ENCODE peak calls at places on chromosome 4, in six cellular contexts. T is prostate gland, D is uterus, K is thyroid gland, E is K562, U is ovary. X is an unnamed sample.

GRCh38 chr4:114654607-114655006 is 56.0 kb downstream of the UGT8 start:
- DNase-seq in U (no peak), D (no peak), E (no peak), K (peak), T (no peak), X (no peak)

GRCh38 chr4:132982151-132982550 is 166.9 kb upstream of the PCDH10 start:
- DNase-seq in U (no peak), K (no peak), D (no peak), E (no peak), T (no peak), X (no peak)

GRCh38 chr4:177492022-177492421 is 49.8 kb upstream of the AGA start:
- DNase-seq in K (no peak), E (no peak), T (no peak), D (no peak), U (no peak), X (no peak)

GRCh38 chr4:167940217-167940616 is 152.1 kb upstream of the ANXA10 start:
- DNase-seq in T (no peak), E (no peak), U (no peak), K (no peak), D (no peak), X (no peak)

GRCh38 chr4:160026720-160027119 is 923.8 kb downstream of the RAPGEF2 start:
- DNase-seq in E (no peak), T (no peak), K (no peak), D (no peak), U (no peak), X (no peak)

GRCh38 chr4:175351473-175351872 is 433.3 kb downstream of the ADAM29 start:
- DNase-seq in T (no peak), K (no peak), U (no peak), E (no peak), D (no peak), X (no peak)

GRCh38 chr4:73729534-73730165 is 10.7 kb upstream of the CXCL8 start:
- DNase-seq in K (peak), E (peak), D (peak), T (peak), U (peak), X (peak)

GRCh38 chr4:78312989-78313753 is 238.4 kb upstream of the ANXA3 start:
- DNase-seq in U (no peak), E (no peak), K (no peak), D (no peak), T (no peak), X (no peak)

GRCh38 chr4:132333723-132334045 is 815.4 kb upstream of the PCDH10 start:
- DNase-seq in T (no peak), E (no peak), D (no peak), K (no peak), U (no peak), X (no peak)

GRCh38 chr4:11230888-11231287 is 197.8 kb downstream of the HS3ST1 start:
- DNase-seq in U (no peak), K (no peak), D (no peak), E (no peak), T (no peak), X (no peak)

GRCh38 chr4:187618701-187619278 is 376.8 kb upstream of the ZFP42 start:
- DNase-seq in T (no peak), D (no peak), E (no peak), U (no peak), K (no peak), X (no peak)

GRCh38 chr4:67861513-67861912 is 22.3 kb downstream of the TMPRSS11D start:
- DNase-seq in D (no peak), T (no peak), E (no peak), K (no peak), U (no peak), X (no peak)

GRCh38 chr4:101010987-101011386 is 336.3 kb downstream of the PPP3CA start:
- DNase-seq in T (no peak), E (no peak), D (no peak), U (no peak), K (no peak), X (no peak)

GRCh38 chr4:81954266-81954665 is 419.5 kb downstream of the HNRNPD start:
- DNase-seq in D (no peak), T (no peak), K (no peak), E (no peak), U (no peak), X (no peak)

GRCh38 chr4:184453402-184454160 is 20.8 kb downstream of the IRF2 start:
- DNase-seq in E (peak), U (no peak), K (peak), T (peak), D (no peak), X (no peak)

GRCh38 chr4:113837397-113837796 is 75.9 kb upstream of the CAMK2D start:
- DNase-seq in T (no peak), D (no peak), E (no peak), U (no peak), K (no peak), X (no peak)

GRCh38 chr4:153233761-153234371 is 29.6 kb downstream of the TRIM2 start:
- DNase-seq in K (peak), D (peak), E (no peak), T (peak), U (no peak), X (no peak)

GRCh38 chr4:16684083-16684482 is 214.4 kb downstream of the LDB2 start:
- DNase-seq in E (no peak), T (no peak), U (no peak), D (no peak), K (no peak), X (no peak)

GRCh38 chr4:24392613-24393012 is 191.7 kb downstream of the DHX15 start:
- DNase-seq in E (no peak), D (no peak), U (no peak), K (no peak), T (no peak), X (no peak)

GRCh38 chr4:165461176-165461835 is 82.5 kb downstream of the CPE start:
- DNase-seq in T (no peak), D (peak), E (no peak), K (no peak), U (peak), X (no peak)

GRCh38 chr4:72391281-72391680 is 177.7 kb downstream of the ADAMTS3 start:
- DNase-seq in K (no peak), D (no peak), E (no peak), U (no peak), T (no peak), X (no peak)

GRCh38 chr4:74095482-74095881 is 3.5 kb downstream of the CXCL2 start:
- DNase-seq in T (no peak), D (no peak), U (no peak), E (no peak), K (no peak), X (no peak)

GRCh38 chr4:168451744-168452394 is 28.4 kb downstream of the DDX60L start:
- DNase-seq in K (no peak), U (no peak), T (no peak), E (no peak), D (no peak), X (no peak)

GRCh38 chr4:6957994-6958393 is 48.4 kb downstream of the TBC1D14 start:
- DNase-seq in K (no peak), D (no peak), U (no peak), E (no peak), T (no peak), X (no peak)

GRCh38 chr4:114017120-114017917 is 37.9 kb upstream of the ARSJ start:
- DNase-seq in D (no peak), E (no peak), T (no peak), U (no peak), K (no peak), X (no peak)

GRCh38 chr4:132502096-132502552 is 647.0 kb upstream of the PCDH10 start:
- DNase-seq in E (no peak), T (no peak), D (no peak), U (no peak), K (no peak), X (no peak)

GRCh38 chr4:16705341-16705740 is 193.1 kb downstream of the LDB2 start:
- DNase-seq in K (no peak), T (no peak), U (no peak), D (no peak), E (no peak), X (no peak)

GRCh38 chr4:126697748-126698147 is 935.0 kb upstream of the INTU start:
- DNase-seq in K (no peak), E (no peak), D (no peak), T (no peak), U (no peak), X (no peak)

GRCh38 chr4:5664778-5665177 is 43.6 kb downstream of the EVC2 start:
- DNase-seq in U (no peak), T (no peak), E (no peak), K (no peak), D (no peak), X (no peak)

GRCh38 chr4:135694066-135694465 is 1492.5 kb upstream of the PABPC4L start:
- DNase-seq in E (no peak), D (no peak), K (no peak), T (no peak), U (no peak), X (no peak)

GRCh38 chr4:61507091-61507490 is 307.0 kb downstream of the ADGRL3 start:
- DNase-seq in U (no peak), E (no peak), D (no peak), T (no peak), K (no peak), X (no peak)

GRCh38 chr4:108829981-108830492 is 67.2 kb upstream of the ETNPPL start:
- DNase-seq in E (no peak), T (no peak), K (no peak), D (no peak), U (no peak), X (no peak)

GRCh38 chr4:183205193-183205592 is 106.1 kb downstream of the WWC2 start:
- DNase-seq in D (no peak), U (no peak), E (no peak), K (no peak), T (no peak), X (no peak)

GRCh38 chr4:40675166-40675565 is 45.5 kb upstream of the RBM47 start:
- DNase-seq in T (no peak), D (no peak), K (no peak), U (no peak), E (no peak), X (no peak)

GRCh38 chr4:40672528-40673522 is 43.2 kb upstream of the RBM47 start:
- DNase-seq in D (no peak), T (no peak), U (no peak), E (peak), K (peak), X (no peak)

GRCh38 chr4:40665844-40666243 is 36.2 kb upstream of the RBM47 start:
- DNase-seq in E (no peak), T (no peak), U (no peak), D (no peak), K (no peak), X (no peak)

GRCh38 chr4:40669504-40669903 is 39.8 kb upstream of the RBM47 start:
- DNase-seq in D (no peak), U (no peak), E (no peak), K (no peak), T (no peak), X (no peak)
- H3K27ac ChIP-seq in D (no peak), U (no peak), E (no peak), K (no peak), T (no peak), X (no peak)

DNA sequence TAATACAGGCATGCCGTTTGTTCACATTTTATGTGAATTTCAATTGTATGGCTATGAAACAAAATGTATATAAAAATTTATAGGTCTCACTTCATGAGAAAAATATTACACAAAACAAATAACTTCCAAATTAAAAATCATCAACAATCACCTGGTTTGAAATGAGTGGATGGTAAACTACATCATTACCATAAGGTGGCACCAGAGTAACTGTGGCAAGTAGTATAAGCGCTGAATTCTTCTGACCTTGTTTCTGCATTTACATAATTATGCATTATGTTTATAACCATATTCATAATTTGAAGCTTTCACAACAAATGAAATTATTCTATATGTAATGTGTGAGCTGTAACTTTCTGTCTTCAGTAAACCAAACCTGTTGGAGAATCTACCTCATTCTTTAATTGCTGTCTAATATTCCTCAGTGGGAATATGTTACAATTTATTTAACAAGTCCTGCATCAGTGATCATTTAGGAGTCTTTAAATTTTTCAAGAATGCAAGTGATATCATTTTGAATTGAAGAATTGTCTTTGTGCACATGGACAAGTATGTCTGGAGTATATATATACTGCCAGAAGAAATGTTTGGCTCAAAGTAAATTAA is 55.2 kb downstream of the MMRN1 start:
- DNase-seq in D (no peak), E (no peak), T (no peak), U (no peak), K (no peak), X (no peak)
- TF ChIP-seq CTCF in D (no peak), E (peak), T (peak), U (no peak), K (peak), X (no peak)

GRCh38 chr4:8411351-8412180 is 29.0 kb downstream of the ACOX3 start:
- DNase-seq in K (no peak), T (no peak), D (no peak), U (no peak), E (no peak), X (no peak)
- H3K27ac ChIP-seq in K (no peak), T (no peak), D (no peak), U (no peak), E (no peak), X (peak)

DNA sequence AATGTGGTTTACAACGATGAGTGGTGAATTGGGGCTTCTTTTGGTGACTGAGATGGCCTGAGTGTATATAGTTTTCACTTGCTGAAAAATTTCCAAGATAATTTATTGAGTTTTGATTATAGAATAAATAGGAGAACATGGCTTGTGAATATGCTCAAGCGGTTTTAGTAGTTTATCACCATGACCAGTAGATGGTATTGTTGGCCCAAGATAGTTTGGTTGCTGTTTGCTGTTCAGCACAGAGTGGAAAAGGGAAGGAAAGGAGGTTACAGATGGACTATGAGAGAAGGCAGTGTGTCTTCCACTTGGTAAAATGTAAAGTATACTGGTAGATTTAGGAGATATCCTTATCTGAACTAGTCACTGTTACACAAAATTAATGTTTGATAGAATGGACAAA is 55.8 kb upstream of the POU4F2 start:
- DNase-seq in E (no peak), D (no peak), K (no peak), T (no peak), U (no peak), X (no peak)
- TF ChIP-seq CTCF in E (no peak), D (no peak), K (no peak), T (no peak), U (no peak), X (no peak)

GRCh38 chr4:87129681-87130080 is 90.7 kb downstream of the KLHL8 start:
- DNase-seq in E (no peak), U (no peak), T (no peak), D (no peak), K (peak), X (no peak)
- H3K27ac ChIP-seq in E (no peak), U (no peak), T (no peak), D (no peak), K (peak), X (no peak)

GRCh38 chr4:4260185-4260751 is 12.2 kb upstream of the TMEM128 start:
- DNase-seq in U (no peak), T (no peak), E (peak), K (no peak), D (no peak), X (no peak)
- TF ChIP-seq CTCF in U (peak), T (peak), E (peak), K (no peak), D (no peak), X (peak)

X was measured in dorsolateral prefrontal cortex.